ENCODE peak calls at places on chromosomes 11 and 22, in eight cellular contexts. F, Z, S, J, U, K, X and T are unnamed samples.
A peak's percentile ranks its signal among the peaks of the same experiment; 100 is the strongest.

GRCh38 chr22:45994516-45995404 is 17.8 kb upstream of the WNT7B start:
- DNase-seq in Z (peak; percentile 64), F (peak; percentile 44), K (peak; percentile 58), S (peak; percentile 89), J (peak; percentile 97), U (peak; percentile 95), X (peak; percentile 62), T (no peak)

GRCh38 chr11:19216709-19217374 is 15.1 kb upstream of the CSRP3 start:
- DNase-seq in K (no peak), J (no peak), F (no peak), U (no peak), S (no peak), X (no peak), Z (no peak), T (no peak)

GRCh38 chr22:31296258-31296657 is 4.0 kb upstream of the PIK3IP1 start:
- DNase-seq in F (peak; percentile 58), X (no peak), U (no peak), K (no peak), J (no peak), Z (no peak), S (no peak), T (no peak)

GRCh38 chr22:50217543-50218152 is 16.8 kb downstream of the SELENOO start:
- DNase-seq in S (no peak), F (no peak), J (no peak), X (no peak), Z (no peak), U (no peak), K (no peak), T (no peak)

GRCh38 chr11:1036303-1036923 is at the start of gene MUC6:
- DNase-seq in F (no peak), U (no peak), J (no peak), S (no peak), K (no peak), Z (no peak), X (no peak), T (no peak)

GRCh38 chr11:108269583-108269982 is 46.7 kb downstream of the ATM start:
- DNase-seq in J (no peak), K (no peak), X (no peak), Z (no peak), F (no peak), U (no peak), S (no peak), T (no peak)

GRCh38 chr22:39244496-39245129 is at the start of gene PDGFB:
- DNase-seq in U (no peak), K (no peak), J (peak; percentile 26), S (no peak), Z (no peak), F (no peak), X (peak; percentile 24), T (no peak)

GRCh38 chr22:39658367-39658766 is 87.8 kb downstream of the CACNA1I start:
- DNase-seq in F (no peak), S (no peak), X (no peak), U (no peak), J (no peak), Z (no peak), K (no peak), T (no peak)

GRCh38 chr11:9003573-9004309 is at the start of gene NRIP3:
- DNase-seq in U (peak; percentile 75), Z (peak; percentile 64), S (peak; percentile 76), J (peak; percentile 86), K (peak; percentile 28), F (peak; percentile 52), X (peak; percentile 92), T (no peak)

GRCh38 chr11:26473216-26474194 is 98.6 kb downstream of the MUC15 start:
- DNase-seq in X (no peak), F (no peak), K (no peak), Z (no peak), J (no peak), U (no peak), S (no peak), T (no peak)